ENCODE peak calls at places on chromosomes 13 and 19, in four cellular contexts. One of them, this sample, is unnamed.
A peak's percentile ranks its signal among the peaks of the same experiment; 100 is the strongest.

GRCh38 chr13:44876782-44877324 is 112.4 kb downstream of the NUFIP1 start:
- DNase-seq in fibroblast of pulmonary artery: no peak
- DNase-seq in heart left ventricle: no peak
- DNase-seq in right lobe of liver: no peak
- DNase-seq in this sample: no peak

GRCh38 chr19:34474233-34474989 is 7.1 kb upstream of the WTIP start:
- DNase-seq in fibroblast of pulmonary artery: peak; percentile 16
- DNase-seq in right lobe of liver: no peak
- DNase-seq in heart left ventricle: no peak
- DNase-seq in this sample: peak; percentile 47

GRCh38 chr19:5090780-5091575 is 122.1 kb downstream of the KDM4B start:
- DNase-seq in fibroblast of pulmonary artery: peak; percentile 33
- DNase-seq in heart left ventricle: peak; percentile 56
- DNase-seq in right lobe of liver: no peak
- DNase-seq in this sample: no peak

GRCh38 chr13:48485447-48485846 is 47.4 kb downstream of the RCBTB2 start:
- DNase-seq in fibroblast of pulmonary artery: no peak
- DNase-seq in right lobe of liver: no peak
- DNase-seq in heart left ventricle: no peak
- DNase-seq in this sample: no peak

GRCh38 chr19:40251991-40252390 is 25.5 kb upstream of the CCNP start:
- DNase-seq in fibroblast of pulmonary artery: no peak
- DNase-seq in right lobe of liver: no peak
- DNase-seq in heart left ventricle: no peak
- DNase-seq in this sample: no peak

GRCh38 chr19:10815969-10816635 is 19.9 kb downstream of the TMED1 start:
- DNase-seq in heart left ventricle: no peak
- DNase-seq in fibroblast of pulmonary artery: no peak
- DNase-seq in right lobe of liver: no peak
- DNase-seq in this sample: no peak

GRCh38 chr13:40388617-40389016 is 277.8 kb downstream of the FOXO1 start:
- DNase-seq in right lobe of liver: no peak
- DNase-seq in fibroblast of pulmonary artery: no peak
- DNase-seq in heart left ventricle: no peak
- DNase-seq in this sample: no peak

GRCh38 chr19:54147676-54148075 is 10.1 kb downstream of the CNOT3 start:
- DNase-seq in heart left ventricle: peak; percentile 68
- DNase-seq in fibroblast of pulmonary artery: peak; percentile 41
- DNase-seq in right lobe of liver: no peak
- DNase-seq in this sample: no peak

GRCh38 chr19:51777570-51778460 is 16.8 kb downstream of the FPR2 start:
- DNase-seq in heart left ventricle: peak; percentile 73
- DNase-seq in fibroblast of pulmonary artery: peak; percentile 96
- DNase-seq in right lobe of liver: peak; percentile 51
- DNase-seq in this sample: peak; percentile 91

GRCh38 chr19:10921909-10922637 is 6.4 kb downstream of the YIPF2 start:
- DNase-seq in heart left ventricle: no peak
- DNase-seq in fibroblast of pulmonary artery: no peak
- DNase-seq in right lobe of liver: no peak
- DNase-seq in this sample: no peak

GRCh38 chr19:10043286-10043927 is 30.1 kb downstream of the RDH8 start:
- DNase-seq in heart left ventricle: no peak
- DNase-seq in right lobe of liver: no peak
- DNase-seq in fibroblast of pulmonary artery: peak; percentile 51
- DNase-seq in this sample: no peak

GRCh38 chr13:25860265-25860664 is 191.6 kb downstream of the SHISA2 start:
- DNase-seq in fibroblast of pulmonary artery: no peak
- DNase-seq in heart left ventricle: no peak
- DNase-seq in right lobe of liver: no peak
- DNase-seq in this sample: peak; percentile 65

DNA sequence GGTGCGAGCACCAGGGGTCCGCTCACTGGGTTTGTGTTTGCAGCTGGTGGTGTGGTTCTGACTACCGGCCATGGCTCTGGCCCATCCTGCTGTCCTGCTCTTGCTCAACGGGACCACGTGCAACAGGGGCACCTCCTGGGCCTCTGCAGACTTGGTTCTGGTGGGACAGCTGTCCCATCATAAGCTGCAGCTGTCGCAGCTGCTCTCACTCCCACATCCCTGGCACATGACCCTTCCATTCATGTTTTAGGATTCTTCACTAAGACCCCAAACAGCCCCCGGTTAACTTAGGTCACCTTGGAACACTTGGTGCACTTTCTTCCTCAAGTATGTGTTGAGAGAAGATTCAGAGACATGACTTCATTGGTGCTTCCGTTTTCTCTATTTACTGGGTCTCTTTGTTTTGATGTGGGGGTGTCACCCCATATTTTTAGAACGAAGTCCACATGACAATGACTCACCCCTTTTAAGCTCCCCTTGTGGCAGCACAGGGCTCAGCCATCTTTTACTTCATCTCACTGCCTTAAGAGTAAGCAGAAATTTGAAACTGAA is 68.4 kb upstream of the ARHGEF7 start:
- DNase-seq in right lobe of liver: no peak
- DNase-seq in heart left ventricle: peak; percentile 48
- DNase-seq in fibroblast of pulmonary artery: peak; percentile 40
- DNase-seq in this sample: no peak
- TF ChIP-seq CTCF in right lobe of liver: no peak
- TF ChIP-seq CTCF in heart left ventricle: peak; percentile 38
- TF ChIP-seq CTCF in fibroblast of pulmonary artery: peak; percentile 40
- TF ChIP-seq CTCF in this sample: no peak

DNA sequence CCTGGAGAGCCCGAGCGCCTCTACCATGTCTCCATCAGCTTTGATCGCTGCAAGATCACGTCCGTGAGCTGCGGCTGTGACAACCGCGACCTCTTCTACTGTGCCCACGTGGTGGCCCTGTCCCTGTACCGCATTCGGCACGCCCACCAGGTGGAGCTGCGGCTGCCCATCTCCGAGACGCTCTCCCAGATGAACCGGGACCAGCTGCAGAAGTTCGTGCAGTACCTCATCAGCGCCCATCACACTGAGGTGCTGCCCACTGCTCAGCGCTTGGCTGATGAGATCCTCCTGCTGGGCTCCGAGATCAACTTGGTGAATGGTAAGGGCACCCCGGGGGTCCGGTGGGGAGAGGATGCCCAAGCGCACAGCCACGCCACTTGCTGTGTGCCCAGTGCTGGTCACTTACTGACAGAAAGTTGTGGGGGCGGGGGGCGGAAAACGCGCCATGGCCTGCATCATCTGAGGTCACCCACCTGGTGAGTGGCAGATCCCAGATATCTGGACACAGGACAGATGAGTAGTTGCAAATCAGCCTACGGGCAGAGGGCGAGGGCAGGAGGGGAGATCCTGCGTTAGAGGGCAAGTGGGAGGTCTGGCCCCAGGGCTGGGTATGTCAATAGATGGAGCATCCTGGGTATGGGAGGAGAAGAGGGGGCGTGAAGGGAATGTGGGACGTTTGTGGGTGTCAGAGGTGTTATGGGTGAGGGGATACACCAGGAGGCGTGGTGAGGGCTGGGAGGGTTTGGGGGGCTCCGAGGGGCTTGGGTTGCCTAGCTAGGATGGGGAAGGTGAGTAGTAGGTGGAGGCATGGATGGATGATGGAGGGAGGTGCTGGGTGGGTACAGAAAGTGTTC is 9.8 kb downstream of the ZSWIM4 start:
- DNase-seq in right lobe of liver: no peak
- DNase-seq in fibroblast of pulmonary artery: no peak
- DNase-seq in heart left ventricle: no peak
- DNase-seq in this sample: no peak
- TF ChIP-seq CTCF in right lobe of liver: no peak
- TF ChIP-seq CTCF in fibroblast of pulmonary artery: peak; percentile 16
- TF ChIP-seq CTCF in heart left ventricle: peak; percentile 52
- TF ChIP-seq CTCF in this sample: no peak

GRCh38 chr19:12202250-12202649 is 39.4 kb downstream of the ZNF136 start:
- DNase-seq in fibroblast of pulmonary artery: no peak
- DNase-seq in heart left ventricle: no peak
- DNase-seq in right lobe of liver: no peak
- DNase-seq in this sample: no peak
- TF ChIP-seq CTCF in fibroblast of pulmonary artery: no peak
- TF ChIP-seq CTCF in heart left ventricle: peak; percentile 43
- TF ChIP-seq CTCF in right lobe of liver: peak; percentile 32
- TF ChIP-seq CTCF in this sample: no peak

GRCh38 chr19:55877211-55877610 is 40.9 kb downstream of the NLRP4 start:
- DNase-seq in heart left ventricle: no peak
- DNase-seq in fibroblast of pulmonary artery: no peak
- DNase-seq in right lobe of liver: no peak
- DNase-seq in this sample: no peak
- TF ChIP-seq CTCF in heart left ventricle: no peak
- TF ChIP-seq CTCF in fibroblast of pulmonary artery: no peak
- TF ChIP-seq CTCF in right lobe of liver: no peak
- TF ChIP-seq CTCF in this sample: no peak

GRCh38 chr13:113140677-113141590 is 17.5 kb upstream of the PROZ start:
- DNase-seq in fibroblast of pulmonary artery: no peak
- DNase-seq in heart left ventricle: no peak
- DNase-seq in right lobe of liver: peak; percentile 69
- DNase-seq in this sample: no peak
- TF ChIP-seq CTCF in fibroblast of pulmonary artery: no peak
- TF ChIP-seq CTCF in heart left ventricle: no peak
- TF ChIP-seq CTCF in right lobe of liver: no peak
- TF ChIP-seq CTCF in this sample: no peak

DNA sequence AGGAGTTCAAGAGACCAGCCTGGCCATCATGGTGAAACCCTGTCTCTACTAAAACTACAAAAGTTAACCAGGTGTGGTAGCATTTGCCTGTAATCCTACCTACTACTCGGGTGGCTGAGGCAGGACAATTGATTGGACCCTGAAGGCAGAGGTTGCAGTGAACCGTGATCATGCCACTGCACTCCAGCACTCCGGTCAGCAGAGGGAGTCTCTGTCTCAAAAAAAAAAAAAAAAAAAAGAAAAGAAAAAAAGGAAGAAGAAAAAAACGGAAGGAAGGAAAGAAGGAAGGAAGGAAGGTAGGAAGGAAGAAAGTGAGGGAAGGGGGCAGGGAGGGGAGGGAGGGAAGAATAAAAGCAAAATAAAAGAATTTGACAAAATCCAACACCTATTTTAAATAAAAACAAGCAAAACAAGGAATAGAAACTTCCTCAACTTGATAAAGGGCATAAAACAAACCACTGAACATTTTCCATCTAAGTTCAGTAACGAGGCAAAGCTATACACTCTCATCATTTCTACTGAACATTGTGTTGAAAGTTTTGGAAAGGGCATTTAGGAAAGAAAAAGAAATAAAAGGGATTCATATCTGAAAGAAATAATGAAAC is 411.6 kb upstream of the SLITRK5 start:
- DNase-seq in heart left ventricle: no peak
- DNase-seq in right lobe of liver: peak; percentile 14
- DNase-seq in fibroblast of pulmonary artery: no peak
- DNase-seq in this sample: peak; percentile 34
- TF ChIP-seq CTCF in heart left ventricle: peak; percentile 33
- TF ChIP-seq CTCF in right lobe of liver: peak; percentile 23
- TF ChIP-seq CTCF in fibroblast of pulmonary artery: peak; percentile 1
- TF ChIP-seq CTCF in this sample: peak; percentile 47

This sample was measured in MCF 10A.